ENCODE peak calls at places on chromosomes 6 and 20, in ten cellular contexts. Q, D, Y, B, S, M, F, X, H and T are unnamed samples.
A peak's percentile ranks its signal among the peaks of the same experiment; 100 is the strongest.

GRCh38 chr6:5081182-5081581 is 4.0 kb upstream of the PPP1R3G start:
- DNase-seq in Q (no peak), D (no peak), Y (no peak), B (no peak), S (no peak), M (no peak), F (no peak), X (no peak), H (no peak), T (no peak)

GRCh38 chr6:94270040-94270689 is 850.8 kb upstream of the EPHA7 start:
- DNase-seq in Q (peak; percentile 5), D (no peak), Y (peak; percentile 53), B (no peak), S (no peak), M (no peak), F (no peak), X (no peak), H (no peak), T (no peak)

GRCh38 chr20:38460040-38460623 is 12.5 kb upstream of the RALGAPB start:
- DNase-seq in Q (no peak), D (no peak), Y (peak; percentile 91), B (no peak), S (peak; percentile 92), M (no peak), F (no peak), X (peak; percentile 30), H (peak; percentile 88), T (peak; percentile 78)

GRCh38 chr6:73558624-73559398 is 38.0 kb upstream of the EEF1A1 start:
- DNase-seq in Q (peak; percentile 76), D (no peak), Y (no peak), B (no peak), S (no peak), M (no peak), F (no peak), X (no peak), H (no peak), T (no peak)

GRCh38 chr6:161424421-161424820 is 150.6 kb upstream of the AGPAT4 start:
- DNase-seq in Q (no peak), D (no peak), Y (no peak), B (no peak), S (no peak), M (no peak), F (no peak), X (no peak), H (peak; percentile 29), T (no peak)

GRCh38 chr20:9839626-9840025 is 750 bp upstream of the PAK5 start:
- DNase-seq in Q (no peak), D (no peak), Y (peak; percentile 31), B (no peak), S (no peak), M (no peak), F (no peak), X (no peak), H (peak; percentile 60), T (no peak)

GRCh38 chr20:62742979-62743776 is 34.5 kb downstream of the NTSR1 start:
- DNase-seq in Q (no peak), D (no peak), Y (no peak), B (peak; percentile 48), S (no peak), M (no peak), F (no peak), X (no peak), H (no peak), T (no peak)

GRCh38 chr6:168016176-168016620 is 18.7 kb downstream of the KIF25 start:
- DNase-seq in Q (peak; percentile 52), D (no peak), Y (no peak), B (no peak), S (no peak), M (peak; percentile 9), F (no peak), X (no peak), H (no peak), T (no peak)

GRCh38 chr6:146950351-146950835 is 253.8 kb upstream of the STXBP5 start:
- DNase-seq in Q (no peak), D (no peak), Y (no peak), B (no peak), S (peak; percentile 46), M (no peak), F (no peak), X (no peak), H (no peak), T (no peak)

GRCh38 chr6:170177383-170178265 is 113.3 kb downstream of the DLL1 start:
- DNase-seq in Q (peak; percentile 54), D (no peak), Y (peak; percentile 45), B (no peak), S (no peak), M (no peak), F (peak; percentile 46), X (no peak), H (no peak), T (no peak)

GRCh38 chr6:89895273-89895874 is 1.1 kb downstream of the GJA10 start:
- DNase-seq in Q (peak; percentile 69), D (no peak), Y (no peak), B (no peak), S (peak; percentile 69), M (peak; percentile 25), F (no peak), X (peak; percentile 25), H (peak; percentile 58), T (peak; percentile 28)

GRCh38 chr6:20223119-20223518 is 10.8 kb upstream of the MBOAT1 start:
- DNase-seq in Q (no peak), D (no peak), Y (no peak), B (no peak), S (no peak), M (no peak), F (no peak), X (no peak), H (no peak), T (no peak)

GRCh38 chr6:45438849-45439406 is 61.2 kb upstream of the SUPT3H start:
- DNase-seq in Q (no peak), D (no peak), Y (no peak), B (no peak), S (peak; percentile 92), M (no peak), F (no peak), X (peak; percentile 64), H (peak; percentile 94), T (peak; percentile 80)

GRCh38 chr6:158870418-158870957 is 51.3 kb upstream of the EZR start:
- DNase-seq in Q (no peak), D (no peak), Y (no peak), B (no peak), S (no peak), M (no peak), F (no peak), X (no peak), H (no peak), T (no peak)

GRCh38 chr6:148134566-148134965 is 208.1 kb upstream of the SASH1 start:
- DNase-seq in Q (no peak), D (no peak), Y (no peak), B (no peak), S (no peak), M (no peak), F (no peak), X (no peak), H (no peak), T (no peak)

GRCh38 chr6:44131880-44132279 is 4.5 kb downstream of the TMEM63B start:
- DNase-seq in Q (peak; percentile 63), D (no peak), Y (no peak), B (no peak), S (no peak), M (no peak), F (no peak), X (no peak), H (no peak), T (no peak)

GRCh38 chr20:61419010-61419409 is 166.9 kb downstream of the CDH4 start:
- DNase-seq in Q (no peak), D (no peak), Y (no peak), B (no peak), S (no peak), M (no peak), F (no peak), X (no peak), H (no peak), T (no peak)

GRCh38 chr6:118875672-118876071 is 18.3 kb upstream of the ASF1A start:
- DNase-seq in Q (no peak), D (no peak), Y (peak; percentile 48), B (no peak), S (no peak), M (no peak), F (no peak), X (no peak), H (no peak), T (no peak)

GRCh38 chr6:110476046-110476849 is at the start of gene SLC22A16:
- DNase-seq in Q (peak; percentile 60), D (no peak), Y (peak; percentile 47), B (no peak), S (no peak), M (peak; percentile 26), F (no peak), X (no peak), H (no peak), T (no peak)